ENCODE peak calls at places on chromosomes 13 and 19, in six cellular contexts. A, O, Z, D, J and R are unnamed samples.

GRCh38 chr19:34639491-34640085 is 37.4 kb downstream of the SCGB2B2 start:
- DNase-seq in A (no peak), D (peak; percentile 57), Z (peak; percentile 35), J (peak; percentile 81), O (peak; percentile 32), R (no peak)

GRCh38 chr13:55649485-55649884 is 1491.2 kb upstream of the PRR20A start:
- DNase-seq in J (no peak), A (no peak), Z (no peak), O (no peak), D (no peak), R (no peak)

GRCh38 chr13:28349901-28350654 is 144.8 kb downstream of the FLT1 start:
- DNase-seq in J (no peak), Z (no peak), O (no peak), A (no peak), D (no peak), R (no peak)

GRCh38 chr19:23118400-23118799 is 1.6 kb downstream of the ZNF730 start:
- DNase-seq in A (no peak), D (no peak), Z (no peak), J (no peak), O (no peak), R (no peak)

GRCh38 chr13:33761744-33762143 is 56.2 kb upstream of the RFC3 start:
- DNase-seq in J (no peak), Z (peak; percentile 12), A (no peak), D (peak; percentile 41), O (peak; percentile 52), R (no peak)

GRCh38 chr13:84706004-84706710 is 823.9 kb upstream of the SLITRK1 start:
- DNase-seq in Z (no peak), O (no peak), A (no peak), J (no peak), D (no peak), R (no peak)

GRCh38 chr13:100203696-100204367 is 114.9 kb downstream of the PCCA start:
- DNase-seq in O (peak; percentile 85), Z (peak; percentile 47), J (peak; percentile 29), A (no peak), D (peak; percentile 36), R (no peak)

GRCh38 chr13:65965496-65965895 is 1264.6 kb downstream of the PCDH9 start:
- DNase-seq in D (peak; percentile 29), Z (peak; percentile 37), A (no peak), J (peak; percentile 59), O (peak; percentile 19), R (no peak)

GRCh38 chr19:418761-419632 is 10.1 kb upstream of the C2CD4C start:
- DNase-seq in J (no peak), O (no peak), A (no peak), D (no peak), Z (no peak), R (no peak)

GRCh38 chr13:110661256-110661655 is 44.7 kb downstream of the CARS2 start:
- DNase-seq in Z (no peak), J (peak; percentile 13), O (peak; percentile 41), A (no peak), D (no peak), R (no peak)

GRCh38 chr13:82867284-82867683 is 1015.0 kb downstream of the SLITRK1 start:
- DNase-seq in Z (no peak), A (no peak), D (no peak), J (no peak), O (no peak), R (no peak)

GRCh38 chr19:17394891-17395415 is 957 bp upstream of the CCDC194 start:
- DNase-seq in O (peak; percentile 36), Z (peak; percentile 37), D (peak; percentile 50), A (no peak), J (peak; percentile 60), R (no peak)

GRCh38 chr13:111345682-111346081 is 25.2 kb downstream of the TEX29 start:
- DNase-seq in O (no peak), A (no peak), D (no peak), J (no peak), Z (no peak), R (no peak)

GRCh38 chr19:799076-799881 is 2.0 kb downstream of the PTBP1 start:
- DNase-seq in J (peak; percentile 75), D (peak; percentile 26), Z (peak; percentile 46), A (no peak), O (peak; percentile 47), R (no peak)

GRCh38 chr19:38650180-38650775 is 2.8 kb downstream of the ACTN4 start:
- DNase-seq in Z (no peak), A (no peak), O (no peak), J (no peak), D (no peak), R (no peak)

GRCh38 chr13:48068952-48069351 is 26.0 kb downstream of the MED4 start:
- DNase-seq in Z (no peak), A (no peak), O (peak; percentile 15), D (no peak), J (no peak), R (no peak)

GRCh38 chr19:32404213-32404938 is 1.2 kb upstream of the DPY19L3 start:
- DNase-seq in A (no peak), O (no peak), J (no peak), D (no peak), Z (no peak), R (no peak)

GRCh38 chr13:23289917-23290357 is 109.2 kb downstream of the SGCG start:
- DNase-seq in Z (peak; percentile 83), J (peak; percentile 70), A (no peak), O (peak; percentile 15), D (peak; percentile 16), R (no peak)

GRCh38 chr19:3975144-3975543 is 4.2 kb upstream of the DAPK3 start:
- DNase-seq in D (no peak), A (no peak), J (no peak), O (no peak), Z (no peak), R (no peak)

GRCh38 chr13:110044521-110045200 is 258.3 kb upstream of the IRS2 start:
- DNase-seq in Z (no peak), A (no peak), D (no peak), J (peak; percentile 48), O (peak; percentile 35), R (no peak)

GRCh38 chr13:23159205-23159586 is 21.6 kb upstream of the SGCG start:
- DNase-seq in O (no peak), Z (no peak), A (no peak), J (peak; percentile 16), D (peak; percentile 31), R (no peak)

GRCh38 chr13:33817843-33818661 is at the start of gene RFC3:
- DNase-seq in D (peak; percentile 95), Z (peak; percentile 92), J (peak; percentile 96), O (peak; percentile 97), A (peak; percentile 94), R (peak; percentile 83)

GRCh38 chr19:38107129-38107528 is 116.9 kb downstream of the DPF1 start:
- DNase-seq in O (no peak), D (no peak), J (no peak), Z (no peak), A (no peak), R (no peak)

GRCh38 chr13:31761951-31762350 is 22.6 kb downstream of the RXFP2 start:
- DNase-seq in A (no peak), Z (no peak), D (no peak), O (peak; percentile 35), J (no peak), R (no peak)

GRCh38 chr19:40284501-40285352 is at the start of gene AKT2:
- DNase-seq in J (peak; percentile 71), O (peak; percentile 82), D (no peak), A (no peak), Z (peak; percentile 9), R (no peak)

DNA sequence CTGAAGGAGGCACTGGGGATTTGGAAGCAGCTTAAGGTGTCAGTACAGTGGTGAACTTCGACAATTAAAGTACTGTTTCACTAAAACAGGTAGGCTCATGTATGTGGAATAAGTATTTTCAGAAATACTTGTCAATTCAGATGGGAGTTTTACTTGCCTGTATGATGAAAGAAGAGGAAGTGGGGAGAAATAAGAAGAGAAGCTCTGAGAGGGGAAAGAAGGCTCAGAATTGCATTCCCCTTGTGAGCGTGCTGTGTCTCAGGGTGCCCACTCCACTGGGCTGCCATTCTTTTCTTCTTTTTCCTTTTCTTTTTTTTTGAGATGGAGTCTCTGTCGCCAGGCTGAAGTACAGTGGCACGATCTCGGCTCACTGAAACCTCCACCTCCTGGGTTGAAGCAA is 38.6 kb upstream of the RNF17 start:
- DNase-seq in J (no peak), O (no peak), D (no peak), A (no peak), Z (no peak), R (no peak)
- H3K4me3 ChIP-seq in J (no peak overlapping the region), O (no peak overlapping the region), D (no peak overlapping the region), A (no peak overlapping the region), Z (no peak overlapping the region), R (no peak overlapping the region)

GRCh38 chr13:79246575-79246949 is 159.5 kb downstream of the RBM26 start:
- DNase-seq in A (no peak), Z (no peak), J (peak; percentile 1), D (peak; percentile 18), O (no peak), R (no peak)
- TF ChIP-seq CTCF in A (no peak), Z (peak; percentile 17), J (no peak), D (no peak), O (no peak), R (no peak)

DNA sequence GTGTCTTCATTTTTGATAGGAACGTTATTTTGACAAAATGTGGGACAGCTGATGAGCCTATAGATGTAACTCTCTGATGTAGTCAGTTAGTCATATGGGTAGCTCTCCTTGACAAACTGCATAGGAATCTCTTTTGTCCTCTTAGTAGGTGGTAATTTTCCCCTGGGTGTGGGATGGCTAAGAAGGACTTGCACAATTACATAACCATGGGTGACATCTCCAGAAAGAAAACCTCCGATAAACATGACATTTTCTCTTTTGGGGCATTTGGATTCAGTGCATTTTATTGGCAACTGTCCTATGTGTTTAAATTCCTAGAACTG is 41.8 kb downstream of the IGFL3 start:
- DNase-seq in Z (peak; percentile 79), A (no peak), J (no peak), D (peak; percentile 47), O (peak; percentile 35), R (no peak)
- H3K4me3 ChIP-seq in Z (no peak overlapping the region), A (no peak overlapping the region), J (no peak overlapping the region), D (no peak overlapping the region), O (no peak overlapping the region), R (no peak overlapping the region)

GRCh38 chr19:2021453-2022140 is 6.1 kb upstream of the BTBD2 start:
- DNase-seq in D (no peak), A (no peak), Z (no peak), O (no peak), J (no peak), R (no peak)

GRCh38 chr19:2022289-2022688 is 6.8 kb upstream of the BTBD2 start:
- DNase-seq in Z (no peak), A (no peak), O (no peak), D (no peak), J (no peak), R (no peak)

GRCh38 chr19:2026770-2027169 is 11.3 kb upstream of the BTBD2 start:
- DNase-seq in Z (no peak), J (no peak), A (no peak), D (no peak), O (no peak), R (no peak)

GRCh38 chr19:2032296-2032941 is 16.9 kb upstream of the BTBD2 start:
- DNase-seq in J (peak; percentile 93), A (peak; percentile 99), O (peak; percentile 88), D (peak; percentile 89), Z (peak; percentile 95), R (peak; percentile 85)

DNA sequence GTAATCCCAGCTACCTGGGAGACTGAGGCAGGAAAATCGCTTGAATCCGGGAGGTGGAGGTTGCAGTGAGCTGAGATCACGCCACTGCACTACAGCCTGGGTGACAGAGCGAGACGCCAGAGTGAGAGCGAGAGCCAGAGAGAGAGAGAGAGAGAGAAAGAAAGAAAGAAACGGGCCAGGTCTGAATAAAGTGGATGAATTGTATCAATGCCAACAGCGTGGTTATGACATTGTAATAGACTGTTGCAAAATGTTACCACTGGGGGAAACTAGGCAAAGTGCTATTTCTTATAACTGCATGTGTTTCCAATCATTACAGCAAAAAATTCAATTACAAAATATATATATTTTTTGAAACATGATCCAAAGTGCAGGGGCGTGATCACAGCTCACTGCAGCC is 11.8 kb upstream of the BTBD2 start:
- DNase-seq in O (peak; percentile 76), J (peak; percentile 87), D (peak; percentile 28), A (no peak), Z (peak; percentile 41), R (no peak)
- TF ChIP-seq CTCF in O (no peak), J (peak; percentile 9), D (no peak), A (peak; percentile 10), Z (no peak), R (no peak)